ENCODE peak calls at places on chromosome 19, in nine cellular contexts. D is GF-D8; Z is GM13976; J is NCI-H2107; L is stimulated activated CD4-positive, alpha-beta T cell treated with anti-CD3 and anti-CD28 coated beads, Interleukin-1b, Interleukin-23, amount 100 ng/mL, for 1 hour; G is NCI-H1930; Y is ACHN; Q is HTR-8/SVneo; V is tibial nerve. P is an unnamed sample.

GRCh38 chr19:10214784-10215183 is 16.3 kb downstream of the S1PR2 start:
- DNase-seq in D (no peak), Z (no peak), J (no peak), L (no peak), G (no peak), Y (no peak), Q (no peak), V (no peak), P (no peak)

GRCh38 chr19:8396563-8397203 is 6.5 kb downstream of the RAB11B start:
- DNase-seq in D (no peak), Z (peak), J (no peak), L (peak), G (no peak), Y (peak), Q (peak), V (peak), P (peak)

GRCh38 chr19:38686530-38686888 is 39.1 kb downstream of the ACTN4 start:
- DNase-seq in D (peak), Z (peak), J (no peak), L (no peak), G (no peak), Y (no peak), Q (no peak), V (no peak), P (no peak)

GRCh38 chr19:12937243-12938053 is 961 bp upstream of the CALR start:
- DNase-seq in D (peak), Z (no peak), J (peak), L (no peak), G (no peak), Y (peak), Q (no peak), V (peak), P (no peak)

GRCh38 chr19:49887037-49887652 is 9.5 kb downstream of the IL4I1 start:
- DNase-seq in D (no peak), Z (no peak), J (no peak), L (no peak), G (no peak), Y (no peak), Q (no peak), V (no peak), P (no peak)

GRCh38 chr19:33000510-33000909 is 28.5 kb downstream of the FAAP24 start:
- DNase-seq in D (no peak), Z (no peak), J (no peak), L (no peak), G (no peak), Y (no peak), Q (no peak), V (no peak), P (no peak)

GRCh38 chr19:31666126-31666525 is 316.9 kb upstream of the TSHZ3 start:
- DNase-seq in D (no peak), Z (no peak), J (no peak), L (no peak), G (no peak), Y (no peak), Q (no peak), V (no peak), P (no peak)

GRCh38 chr19:18606281-18607221 is at the start of gene CRLF1:
- DNase-seq in D (no peak), Z (no peak), J (no peak), L (no peak), G (no peak), Y (no peak), Q (no peak), V (no peak), P (no peak)

GRCh38 chr19:28737021-28737525 is 475.9 kb downstream of the UQCRFS1 start:
- DNase-seq in D (peak), Z (no peak), J (no peak), L (no peak), G (no peak), Y (peak), Q (peak), V (peak), P (no peak)

GRCh38 chr19:2207991-2208860 is 27.9 kb downstream of the PLEKHJ1 start:
- DNase-seq in D (no peak), Z (peak), J (no peak), L (no peak), G (no peak), Y (no peak), Q (no peak), V (peak), P (peak)

GRCh38 chr19:50830266-50831025 is 2.9 kb downstream of the KLK15 start:
- DNase-seq in D (no peak), Z (no peak), J (no peak), L (no peak), G (no peak), Y (no peak), Q (no peak), V (no peak), P (no peak)

GRCh38 chr19:34513767-34514166 is 32.2 kb downstream of the WTIP start:
- DNase-seq in D (no peak), Z (no peak), J (no peak), L (no peak), G (no peak), Y (no peak), Q (no peak), V (no peak), P (no peak)

GRCh38 chr19:10836478-10837325 is 690 bp upstream of the TMED1 start:
- DNase-seq in D (peak), Z (peak), J (peak), L (peak), G (peak), Y (no peak), Q (peak), V (no peak), P (no peak)

GRCh38 chr19:41691268-41691970 is 3.3 kb upstream of the CEACAM7 start:
- DNase-seq in D (no peak), Z (peak), J (no peak), L (no peak), G (no peak), Y (no peak), Q (no peak), V (no peak), P (peak)

GRCh38 chr19:52170863-52171320 is 529 bp downstream of the ZNF836 start:
- DNase-seq in D (no peak), Z (no peak), J (no peak), L (no peak), G (peak), Y (no peak), Q (no peak), V (no peak), P (peak)

GRCh38 chr19:49340069-49340864 is 5.1 kb downstream of the CD37 start:
- DNase-seq in D (no peak), Z (peak), J (peak), L (no peak), G (no peak), Y (no peak), Q (no peak), V (peak), P (peak)

GRCh38 chr19:1592023-1592754 is 476 bp downstream of the MBD3 start:
- DNase-seq in D (peak), Z (peak), J (peak), L (peak), G (peak), Y (peak), Q (peak), V (peak), P (peak)

GRCh38 chr19:49672131-49672919 is 4.7 kb upstream of the PRMT1 start:
- DNase-seq in D (no peak), Z (peak), J (no peak), L (no peak), G (peak), Y (peak), Q (peak), V (peak), P (peak)

GRCh38 chr19:46426506-46427162 is 2.1 kb downstream of the PNMA8C start:
- DNase-seq in D (no peak), Z (peak), J (peak), L (no peak), G (peak), Y (peak), Q (peak), V (peak), P (peak)

GRCh38 chr19:57927587-57927986 is 7.6 kb downstream of the ZNF418 start:
- DNase-seq in D (no peak), Z (no peak), J (no peak), L (no peak), G (no peak), Y (no peak), Q (no peak), V (no peak), P (no peak)

GRCh38 chr19:39377373-39378362 is 13.2 kb downstream of the PAF1 start:
- DNase-seq in D (no peak), Z (no peak), J (no peak), L (no peak), G (no peak), Y (no peak), Q (no peak), V (no peak), P (no peak)

GRCh38 chr19:17305517-17306284 is at the start of gene MRPL34:
- DNase-seq in D (peak), Z (peak), J (peak), L (peak), G (peak), Y (peak), Q (peak), V (peak), P (peak)

GRCh38 chr19:35592226-35592625 is 6.3 kb downstream of the PMIS2 start:
- DNase-seq in D (no peak), Z (peak), J (no peak), L (no peak), G (no peak), Y (peak), Q (no peak), V (no peak), P (peak)

GRCh38 chr19:43674630-43674982 is 4.6 kb upstream of the PLAUR start:
- DNase-seq in D (peak), Z (no peak), J (no peak), L (no peak), G (no peak), Y (no peak), Q (no peak), V (no peak), P (no peak)

GRCh38 chr19:51317381-51317780 is 5.9 kb downstream of the IGLON5 start:
- DNase-seq in D (no peak), Z (no peak), J (no peak), L (no peak), G (no peak), Y (no peak), Q (no peak), V (no peak), P (no peak)

GRCh38 chr19:48506138-48506733 is 5.4 kb downstream of the LMTK3 start:
- DNase-seq in D (peak), Z (peak), J (no peak), L (no peak), G (no peak), Y (peak), Q (no peak), V (no peak), P (no peak)

GRCh38 chr19:45417151-45417550 is 6.6 kb downstream of the ERCC1 start:
- DNase-seq in D (no peak), Z (no peak), J (no peak), L (no peak), G (no peak), Y (no peak), Q (no peak), V (no peak), P (no peak)

GRCh38 chr19:5343848-5344247 is 3.2 kb upstream of the PTPRS start:
- DNase-seq in D (no peak), Z (no peak), J (no peak), L (no peak), G (no peak), Y (no peak), Q (no peak), V (no peak), P (no peak)

GRCh38 chr19:7868671-7869452 is 5.3 kb downstream of the PRR36 start:
- DNase-seq in D (peak), Z (peak), J (no peak), L (peak), G (no peak), Y (peak), Q (peak), V (peak), P (peak)

GRCh38 chr19:37227996-37228395 is 10.0 kb downstream of the ZNF383 start:
- DNase-seq in D (no peak), Z (no peak), J (no peak), L (no peak), G (no peak), Y (no peak), Q (no peak), V (no peak), P (peak)

GRCh38 chr19:55600336-55601028 is 394 bp downstream of the ZNF524 start:
- DNase-seq in D (no peak), Z (no peak), J (peak), L (no peak), G (peak), Y (no peak), Q (peak), V (no peak), P (no peak)

GRCh38 chr19:56765107-56765506 is 75.4 kb downstream of the PEG3 start:
- DNase-seq in D (no peak), Z (no peak), J (no peak), L (no peak), G (peak), Y (no peak), Q (no peak), V (no peak), P (no peak)

GRCh38 chr19:9205506-9206113 is 13.8 kb downstream of the OR7D4 start:
- DNase-seq in D (peak), Z (peak), J (no peak), L (peak), G (peak), Y (peak), Q (peak), V (peak), P (peak)

GRCh38 chr19:18644144-18645034 is 7.6 kb downstream of the KLHL26 start:
- DNase-seq in D (peak), Z (no peak), J (no peak), L (no peak), G (no peak), Y (no peak), Q (no peak), V (peak), P (no peak)

GRCh38 chr19:43731854-43732253 is 16.0 kb downstream of the IRGC start:
- DNase-seq in D (peak), Z (no peak), J (no peak), L (no peak), G (no peak), Y (no peak), Q (no peak), V (no peak), P (no peak)

GRCh38 chr19:13082192-13083007 is 20.3 kb downstream of the LYL1 start:
- DNase-seq in D (no peak), Z (no peak), J (peak), L (no peak), G (no peak), Y (no peak), Q (peak), V (peak), P (no peak)

GRCh38 chr19:46218160-46218559 is 11.4 kb upstream of the IGFL1 start:
- DNase-seq in D (no peak), Z (no peak), J (no peak), L (no peak), G (no peak), Y (peak), Q (peak), V (no peak), P (peak)

GRCh38 chr19:1324792-1325567 is 39.3 kb downstream of the EFNA2 start:
- DNase-seq in D (no peak), Z (peak), J (no peak), L (no peak), G (peak), Y (peak), Q (peak), V (peak), P (no peak)

GRCh38 chr19:3062165-3063105 is at the start of gene TLE5:
- DNase-seq in D (no peak), Z (peak), J (no peak), L (peak), G (peak), Y (peak), Q (peak), V (no peak), P (no peak)